ENCODE peak calls at places on chromosomes 4 and X, in eight cellular contexts. B, V, N, S, T, Q, P and E are unnamed samples.
A peak's percentile ranks its signal among the peaks of the same experiment; 100 is the strongest.

GRCh38 chr4:126991965-126992364 is 640.8 kb upstream of the INTU start:
- DNase-seq in B (no peak), V (peak; percentile 6), N (no peak), S (no peak), T (peak; percentile 1), Q (no peak), P (no peak), E (no peak)

GRCh38 chr4:874971-875817 is 49.3 kb upstream of the CPLX1 start:
- DNase-seq in B (no peak), V (no peak), N (no peak), S (no peak), T (no peak), Q (no peak), P (no peak), E (no peak)

GRCh38 chrX:124863303-124863702 is 456.4 kb upstream of the TEX13C start:
- DNase-seq in B (no peak), V (no peak), N (no peak), S (no peak), T (no peak), Q (peak; percentile 45), P (no peak), E (no peak)

GRCh38 chr4:7429069-7429416 is 5.7 kb downstream of the PSAPL1 start:
- DNase-seq in B (no peak), V (no peak), N (no peak), S (no peak), T (no peak), Q (no peak), P (no peak), E (no peak)

GRCh38 chr4:168153596-168154440 is 61.5 kb downstream of the ANXA10 start:
- DNase-seq in B (peak; percentile 48), V (peak; percentile 86), N (peak; percentile 68), S (peak; percentile 32), T (peak; percentile 12), Q (peak; percentile 42), P (peak; percentile 96), E (peak; percentile 58)

GRCh38 chr4:75800972-75801371 is 76.6 kb downstream of the USO1 start:
- DNase-seq in B (no peak), V (no peak), N (no peak), S (no peak), T (no peak), Q (no peak), P (no peak), E (no peak)

GRCh38 chr4:1053080-1053661 is 41.7 kb downstream of the FGFRL1 start:
- DNase-seq in B (no peak), V (peak; percentile 51), N (no peak), S (no peak), T (no peak), Q (peak; percentile 21), P (peak; percentile 6), E (no peak)

GRCh38 chr4:105895609-105896460 is 564 bp downstream of the NPNT start:
- DNase-seq in B (no peak), V (no peak), N (no peak), S (peak; percentile 23), T (no peak), Q (peak; percentile 45), P (peak; percentile 62), E (no peak)

GRCh38 chr4:101065346-101065745 is 282.0 kb downstream of the PPP3CA start:
- DNase-seq in B (no peak), V (no peak), N (no peak), S (no peak), T (no peak), Q (no peak), P (no peak), E (no peak)

GRCh38 chr4:185838514-185839203 is 26.7 kb upstream of the SORBS2 start:
- DNase-seq in B (no peak), V (no peak), N (no peak), S (no peak), T (no peak), Q (no peak), P (no peak), E (no peak)

GRCh38 chrX:83008415-83008814 is 499.7 kb upstream of the POU3F4 start:
- DNase-seq in B (no peak), V (peak; percentile 0), N (no peak), S (no peak), T (no peak), Q (no peak), P (no peak), E (no peak)

GRCh38 chr4:7755529-7755928 is 184.1 kb downstream of the AFAP1 start:
- DNase-seq in B (no peak), V (no peak), N (no peak), S (no peak), T (no peak), Q (no peak), P (no peak), E (no peak)

GRCh38 chr4:176226736-176227135 is 31.4 kb upstream of the SPATA4 start:
- DNase-seq in B (no peak), V (no peak), N (no peak), S (no peak), T (no peak), Q (no peak), P (no peak), E (no peak)

GRCh38 chrX:123830309-123830708 is 29.5 kb upstream of the XIAP start:
- DNase-seq in B (no peak), V (no peak), N (no peak), S (peak; percentile 31), T (no peak), Q (no peak), P (peak; percentile 76), E (no peak)

GRCh38 chr4:99201687-99202086 is 17.4 kb downstream of the ADH6 start:
- DNase-seq in B (no peak), V (peak; percentile 74), N (no peak), S (no peak), T (no peak), Q (no peak), P (no peak), E (no peak)

GRCh38 chr4:137597751-137598493 is 65.6 kb upstream of the PCDH18 start:
- DNase-seq in B (no peak), V (no peak), N (no peak), S (no peak), T (no peak), Q (no peak), P (no peak), E (no peak)

GRCh38 chrX:45765726-45766125 is 565.0 kb upstream of the DIPK2B start:
- DNase-seq in B (no peak), V (no peak), N (no peak), S (no peak), T (no peak), Q (no peak), P (no peak), E (no peak)

GRCh38 chrX:56826020-56826419 is 97.0 kb downstream of the NBDY start:
- DNase-seq in B (no peak), V (no peak), N (no peak), S (no peak), T (no peak), Q (no peak), P (no peak), E (no peak)

GRCh38 chrX:9676311-9676710 is 89.3 kb downstream of the GPR143 start:
- DNase-seq in B (no peak), V (peak; percentile 14), N (no peak), S (no peak), T (no peak), Q (no peak), P (no peak), E (no peak)

GRCh38 chr4:151152033-151152432 is 52.6 kb downstream of the RPS3A start:
- DNase-seq in B (no peak), V (peak; percentile 66), N (no peak), S (no peak), T (no peak), Q (no peak), P (no peak), E (no peak)

GRCh38 chr4:184815046-184815877 is 10.5 kb downstream of the ACSL1 start:
- DNase-seq in B (no peak), V (peak; percentile 86), N (no peak), S (peak; percentile 83), T (peak; percentile 69), Q (peak; percentile 40), P (peak; percentile 87), E (no peak)

GRCh38 chr4:21366312-21366711 is 582.3 kb downstream of the KCNIP4 start:
- DNase-seq in B (no peak), V (no peak), N (no peak), S (no peak), T (no peak), Q (peak; percentile 28), P (no peak), E (no peak)

GRCh38 chr4:139988863-139989765 is 164.9 kb downstream of the MAML3 start:
- DNase-seq in B (no peak), V (peak; percentile 92), N (no peak), S (no peak), T (no peak), Q (peak; percentile 36), P (no peak), E (no peak)

GRCh38 chrX:86946569-86946968 is 571.0 kb upstream of the KLHL4 start:
- DNase-seq in B (no peak), V (peak; percentile 20), N (no peak), S (no peak), T (no peak), Q (no peak), P (peak; percentile 1), E (no peak)

GRCh38 chr4:54909964-54910363 is 215.4 kb downstream of the KDR start:
- DNase-seq in B (no peak), V (no peak), N (no peak), S (no peak), T (no peak), Q (no peak), P (no peak), E (no peak)

GRCh38 chrX:118251251-118251650 is 94.7 kb upstream of the WDR44 start:
- DNase-seq in B (no peak), V (no peak), N (no peak), S (no peak), T (no peak), Q (no peak), P (no peak), E (no peak)

GRCh38 chrX:23841847-23842522 is 59.0 kb downstream of the SAT1 start:
- DNase-seq in B (no peak), V (no peak), N (no peak), S (no peak), T (no peak), Q (no peak), P (no peak), E (no peak)

GRCh38 chr4:476501-476900 is 22.5 kb downstream of the ZNF721 start:
- DNase-seq in B (no peak), V (peak; percentile 15), N (no peak), S (no peak), T (no peak), Q (no peak), P (no peak), E (no peak)

GRCh38 chr4:171948038-171948437 is 134.8 kb downstream of the GALNTL6 start:
- DNase-seq in B (no peak), V (no peak), N (no peak), S (no peak), T (no peak), Q (no peak), P (no peak), E (no peak)

GRCh38 chr4:170868191-170868590 is 778.4 kb upstream of the AADAT start:
- DNase-seq in B (no peak), V (no peak), N (no peak), S (no peak), T (no peak), Q (no peak), P (no peak), E (no peak)

GRCh38 chr4:128528793-128529553 is 241.4 kb upstream of the PGRMC2 start:
- DNase-seq in B (no peak), V (peak; percentile 97), N (no peak), S (no peak), T (no peak), Q (peak; percentile 64), P (no peak), E (no peak)

GRCh38 chr4:99572527-99573240 is 1.9 kb upstream of the MTTP start:
- DNase-seq in B (no peak), V (no peak), N (no peak), S (no peak), T (no peak), Q (no peak), P (no peak), E (no peak)

GRCh38 chr4:151409470-151410313 is 716 bp downstream of the FHIP1A start:
- DNase-seq in B (no peak), V (peak; percentile 26), N (no peak), S (no peak), T (peak; percentile 60), Q (peak; percentile 75), P (peak; percentile 68), E (peak; percentile 14)

GRCh38 chrX:45699158-45699557 is 498.5 kb upstream of the DIPK2B start:
- DNase-seq in B (no peak), V (peak; percentile 21), N (no peak), S (no peak), T (no peak), Q (no peak), P (no peak), E (no peak)